ENCODE peak calls at places on chromosomes 12 and 14, in ten cellular contexts. D, J, W, Q, V, I, H, C, G and O are unnamed samples.

GRCh38 chr14:51616724-51617409 is 34.8 kb upstream of the FRMD6 start:
- DNase-seq in D (no peak), J (no peak), W (no peak), Q (peak; percentile 72), V (no peak), I (peak; percentile 82), H (no peak), C (no peak), G (no peak), O (no peak)

GRCh38 chr12:53217930-53218307 is 10.9 kb upstream of the ITGB7 start:
- DNase-seq in D (no peak), J (no peak), W (no peak), Q (no peak), V (no peak), I (no peak), H (no peak), C (no peak), G (no peak), O (no peak)

GRCh38 chr12:123889000-123889399 is 83.6 kb downstream of the CCDC92 start:
- DNase-seq in D (no peak), J (no peak), W (no peak), Q (no peak), V (no peak), I (no peak), H (no peak), C (no peak), G (no peak), O (no peak)

GRCh38 chr12:89358805-89359204 is 6.5 kb upstream of the DUSP6 start:
- DNase-seq in D (no peak), J (no peak), W (no peak), Q (no peak), V (no peak), I (no peak), H (no peak), C (no peak), G (no peak), O (no peak)

GRCh38 chr12:123489580-123489979 is 31.6 kb downstream of the SNRNP35 start:
- DNase-seq in D (no peak), J (no peak), W (no peak), Q (no peak), V (no peak), I (no peak), H (no peak), C (no peak), G (no peak), O (no peak)

GRCh38 chr14:53055003-53055402 is 98.1 kb downstream of the DDHD1 start:
- DNase-seq in D (peak; percentile 51), J (no peak), W (no peak), Q (no peak), V (no peak), I (no peak), H (no peak), C (no peak), G (no peak), O (no peak)

GRCh38 chr12:124837958-124838803 is 25.5 kb downstream of the SCARB1 start:
- DNase-seq in D (no peak), J (peak; percentile 61), W (peak; percentile 81), Q (peak; percentile 95), V (peak; percentile 81), I (peak; percentile 94), H (peak; percentile 71), C (peak; percentile 90), G (no peak), O (no peak)

GRCh38 chr14:77882098-77882497 is 82.2 kb downstream of the ADCK1 start:
- DNase-seq in D (no peak), J (peak; percentile 68), W (peak; percentile 71), Q (no peak), V (no peak), I (no peak), H (no peak), C (no peak), G (no peak), O (no peak)

GRCh38 chr14:91225025-91225424 is 19.5 kb downstream of the GPR68 start:
- DNase-seq in D (no peak), J (no peak), W (no peak), Q (no peak), V (no peak), I (no peak), H (no peak), C (no peak), G (no peak), O (no peak)

GRCh38 chr12:116820077-116820656 is 61.1 kb downstream of the HRK start:
- DNase-seq in D (no peak), J (no peak), W (no peak), Q (no peak), V (no peak), I (no peak), H (no peak), C (no peak), G (no peak), O (no peak)

DNA sequence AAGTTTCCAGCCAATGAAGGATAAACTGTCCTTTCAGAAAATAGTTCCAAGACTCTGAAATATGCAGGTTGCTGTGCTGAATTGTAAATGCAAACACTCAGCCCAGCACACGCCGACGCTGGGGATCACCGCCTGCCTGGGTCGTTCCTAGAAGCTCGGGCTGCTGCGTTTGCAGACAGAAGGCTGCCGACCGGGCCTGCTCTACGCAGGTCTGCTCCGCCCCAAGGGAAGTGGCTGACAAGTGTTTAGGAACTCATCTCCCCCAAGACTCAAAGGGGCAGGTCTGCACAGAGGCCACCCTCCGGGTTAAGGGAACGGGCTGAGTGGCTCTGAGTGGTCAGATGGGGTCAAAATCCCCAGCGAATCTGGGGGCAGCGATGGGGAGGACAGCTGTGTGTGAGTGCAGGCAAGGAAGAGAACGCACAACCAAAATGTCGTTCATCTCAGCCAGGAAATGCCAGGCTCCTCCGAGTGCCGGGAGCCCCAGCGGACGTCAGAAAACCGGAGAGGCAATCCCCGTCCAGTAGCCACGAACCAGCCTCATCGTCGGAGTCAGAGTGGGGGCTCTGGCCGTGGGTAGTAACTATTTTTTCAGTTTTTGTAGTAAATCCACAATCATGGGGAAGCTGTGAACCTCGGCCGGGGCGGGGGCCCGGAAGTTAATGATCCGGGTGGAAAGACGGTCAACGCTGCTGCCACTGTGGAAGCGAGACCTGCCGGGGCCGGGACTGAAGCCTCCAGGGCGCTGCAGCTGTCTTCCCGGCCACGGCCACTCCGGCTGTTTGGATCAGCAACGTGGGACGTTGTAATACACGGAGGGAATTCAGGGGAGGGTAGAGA is 6.0 kb downstream of the GALNT9 start:
- DNase-seq in D (no peak), J (no peak), W (no peak), Q (no peak), V (no peak), I (no peak), H (no peak), C (no peak), G (no peak), O (no peak)
- H3K4me3 ChIP-seq in D (no peak overlapping the region), J (no peak overlapping the region), W (no peak overlapping the region), Q (no peak overlapping the region), V (no peak overlapping the region), I (no peak overlapping the region), H (no peak overlapping the region), C (no peak overlapping the region), G (no peak overlapping the region), O (no peak overlapping the region)

GRCh38 chr14:68165274-68165843 is 345.8 kb downstream of the RAD51B start:
- DNase-seq in D (no peak), J (no peak), W (no peak), Q (no peak), V (no peak), I (no peak), H (no peak), C (no peak), G (no peak), O (no peak)
- TF ChIP-seq CTCF in D (no peak), J (no peak), W (no peak), Q (no peak), V (no peak), I (no peak), H (no peak), C (no peak), G (no peak), O (no peak)

GRCh38 chr12:50021071-50021470 is 4.2 kb downstream of the RACGAP1 start:
- DNase-seq in D (no peak), J (no peak), W (no peak), Q (no peak), V (no peak), I (no peak), H (peak; percentile 33), C (no peak), G (no peak), O (no peak)
- H3K4me3 ChIP-seq in D (peak overlapping the region; percentile 3), J (no peak overlapping the region), W (no peak overlapping the region), Q (peak overlapping the region; percentile 23), V (no peak overlapping the region), I (no peak overlapping the region), H (no peak overlapping the region), C (no peak overlapping the region), G (no peak overlapping the region), O (no peak overlapping the region)

DNA sequence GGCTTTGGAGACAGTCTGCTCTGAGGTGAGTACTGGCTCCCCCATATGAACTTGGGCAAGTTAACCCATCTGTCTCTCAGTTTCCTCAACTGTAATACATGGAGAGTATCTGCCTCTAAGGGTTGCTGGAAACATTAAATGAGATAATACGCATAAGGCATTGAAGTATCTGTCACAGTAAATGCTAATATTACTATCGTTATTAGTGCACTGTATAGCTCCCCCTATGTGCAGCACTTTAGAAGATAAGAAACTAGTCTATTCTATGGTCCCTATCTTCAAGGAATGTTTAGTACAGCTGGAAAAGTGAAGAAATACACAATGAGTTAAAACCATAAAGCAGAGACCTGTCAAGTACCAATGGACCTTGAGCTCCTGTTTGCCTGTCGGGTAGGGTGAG is 51.7 kb upstream of the CFL2 start:
- DNase-seq in D (no peak), J (no peak), W (no peak), Q (no peak), V (no peak), I (no peak), H (no peak), C (no peak), G (no peak), O (no peak)
- TF ChIP-seq CTCF in D (peak; percentile 67), J (no peak), W (no peak), Q (no peak), V (no peak), I (no peak), H (peak; percentile 50), C (no peak), G (no peak), O (no peak)

GRCh38 chr12:57237952-57238853 is 8.7 kb downstream of the SHMT2 start:
- DNase-seq in D (peak; percentile 76), J (peak; percentile 56), W (no peak), Q (no peak), V (no peak), I (no peak), H (peak; percentile 88), C (peak; percentile 24), G (no peak), O (peak; percentile 76)
- H3K4me3 ChIP-seq in D (peak overlapping the region; percentile 74), J (peak overlapping the region; percentile 50), W (peak overlapping the region; percentile 69), Q (peak overlapping the region; percentile 18), V (peak overlapping the region; percentile 22), I (peak overlapping the region; percentile 94), H (peak overlapping the region; percentile 79), C (peak overlapping the region; percentile 37), G (peak overlapping the region; percentile 5), O (peak overlapping the region; percentile 68)